ENCODE peak calls at places on chromosomes 13 and 19, in seven cellular contexts. One of them, this sample, is unnamed.

GRCh38 chr19:12859546-12859945 is 21.2 kb downstream of the MAST1 start:
- DNase-seq in GM23248: no peak
- DNase-seq in heart right ventricle: no peak
- DNase-seq in GM13977: no peak
- DNase-seq in GDM1: no peak
- DNase-seq in NCI-H510A treated with DMSO at 0.1 percent for 48 hours: no peak
- DNase-seq in non-pigmented ciliary epithelial cell: no peak
- DNase-seq in this sample: no peak

GRCh38 chr13:28136916-28137315 is 1.4 kb upstream of the PAN3 start:
- DNase-seq in NCI-H510A treated with DMSO at 0.1 percent for 48 hours: peak; percentile 5
- DNase-seq in GM13977: peak; percentile 49
- DNase-seq in heart right ventricle: no peak
- DNase-seq in GM23248: peak; percentile 9
- DNase-seq in non-pigmented ciliary epithelial cell: no peak
- DNase-seq in GDM1: no peak
- DNase-seq in this sample: no peak

GRCh38 chr19:49921871-49922755 is 6.9 kb upstream of the ATF5 start:
- DNase-seq in GM23248: peak; percentile 86
- DNase-seq in GDM1: no peak
- DNase-seq in GM13977: no peak
- DNase-seq in non-pigmented ciliary epithelial cell: peak; percentile 31
- DNase-seq in NCI-H510A treated with DMSO at 0.1 percent for 48 hours: no peak
- DNase-seq in heart right ventricle: no peak
- DNase-seq in this sample: no peak

GRCh38 chr13:84481958-84482357 is 599.7 kb upstream of the SLITRK1 start:
- DNase-seq in non-pigmented ciliary epithelial cell: peak; percentile 57
- DNase-seq in GM23248: peak; percentile 64
- DNase-seq in NCI-H510A treated with DMSO at 0.1 percent for 48 hours: no peak
- DNase-seq in GM13977: no peak
- DNase-seq in heart right ventricle: no peak
- DNase-seq in GDM1: no peak
- DNase-seq in this sample: no peak

GRCh38 chr13:108859202-108860012 is 230.0 kb downstream of the MYO16 start:
- DNase-seq in GDM1: no peak
- DNase-seq in heart right ventricle: no peak
- DNase-seq in GM13977: no peak
- DNase-seq in GM23248: peak; percentile 28
- DNase-seq in non-pigmented ciliary epithelial cell: peak; percentile 67
- DNase-seq in NCI-H510A treated with DMSO at 0.1 percent for 48 hours: no peak
- DNase-seq in this sample: peak; percentile 76

GRCh38 chr19:16614941-16615340 is 13.1 kb downstream of the MED26 start:
- DNase-seq in GM13977: no peak
- DNase-seq in non-pigmented ciliary epithelial cell: no peak
- DNase-seq in GM23248: no peak
- DNase-seq in GDM1: no peak
- DNase-seq in NCI-H510A treated with DMSO at 0.1 percent for 48 hours: no peak
- DNase-seq in heart right ventricle: no peak
- DNase-seq in this sample: peak; percentile 18

GRCh38 chr19:55115446-55116065 is 1.9 kb downstream of the PPP1R12C start:
- DNase-seq in NCI-H510A treated with DMSO at 0.1 percent for 48 hours: no peak
- DNase-seq in GM13977: no peak
- DNase-seq in heart right ventricle: peak; percentile 53
- DNase-seq in non-pigmented ciliary epithelial cell: no peak
- DNase-seq in GDM1: no peak
- DNase-seq in GM23248: peak; percentile 52
- DNase-seq in this sample: no peak

GRCh38 chr13:108777421-108778420 is 148.3 kb downstream of the MYO16 start:
- DNase-seq in NCI-H510A treated with DMSO at 0.1 percent for 48 hours: no peak
- DNase-seq in GM23248: no peak
- DNase-seq in GM13977: no peak
- DNase-seq in heart right ventricle: no peak
- DNase-seq in non-pigmented ciliary epithelial cell: peak; percentile 60
- DNase-seq in GDM1: no peak
- DNase-seq in this sample: no peak

GRCh38 chr19:3671680-3672574 is 28.3 kb downstream of the PIP5K1C start:
- DNase-seq in NCI-H510A treated with DMSO at 0.1 percent for 48 hours: no peak
- DNase-seq in non-pigmented ciliary epithelial cell: no peak
- DNase-seq in heart right ventricle: no peak
- DNase-seq in GM13977: peak; percentile 66
- DNase-seq in GM23248: no peak
- DNase-seq in GDM1: no peak
- DNase-seq in this sample: no peak

GRCh38 chr13:71306821-71307220 is 560.2 kb downstream of the DACH1 start:
- DNase-seq in GM13977: no peak
- DNase-seq in NCI-H510A treated with DMSO at 0.1 percent for 48 hours: no peak
- DNase-seq in GDM1: no peak
- DNase-seq in heart right ventricle: no peak
- DNase-seq in GM23248: no peak
- DNase-seq in non-pigmented ciliary epithelial cell: no peak
- DNase-seq in this sample: no peak

GRCh38 chr13:24328145-24328544 is 18.8 kb downstream of the C1QTNF9 start:
- DNase-seq in GM23248: no peak
- DNase-seq in heart right ventricle: no peak
- DNase-seq in NCI-H510A treated with DMSO at 0.1 percent for 48 hours: no peak
- DNase-seq in GDM1: no peak
- DNase-seq in non-pigmented ciliary epithelial cell: no peak
- DNase-seq in GM13977: no peak
- DNase-seq in this sample: no peak

GRCh38 chr19:13887039-13887438 is 10.1 kb downstream of the NANOS3 start:
- DNase-seq in non-pigmented ciliary epithelial cell: no peak
- DNase-seq in GDM1: no peak
- DNase-seq in NCI-H510A treated with DMSO at 0.1 percent for 48 hours: no peak
- DNase-seq in heart right ventricle: no peak
- DNase-seq in GM13977: no peak
- DNase-seq in GM23248: peak; percentile 43
- DNase-seq in this sample: no peak

GRCh38 chr19:39325778-39326680 is 5.4 kb upstream of the LRFN1 start:
- DNase-seq in NCI-H510A treated with DMSO at 0.1 percent for 48 hours: no peak
- DNase-seq in non-pigmented ciliary epithelial cell: no peak
- DNase-seq in GDM1: peak; percentile 11
- DNase-seq in GM13977: no peak
- DNase-seq in heart right ventricle: no peak
- DNase-seq in GM23248: peak; percentile 23
- DNase-seq in this sample: no peak

GRCh38 chr13:29621401-29621800 is 25.9 kb upstream of the SLC7A1 start:
- DNase-seq in non-pigmented ciliary epithelial cell: peak; percentile 20
- DNase-seq in heart right ventricle: no peak
- DNase-seq in GDM1: no peak
- DNase-seq in GM13977: no peak
- DNase-seq in NCI-H510A treated with DMSO at 0.1 percent for 48 hours: no peak
- DNase-seq in GM23248: peak; percentile 69
- DNase-seq in this sample: no peak

GRCh38 chr13:71218960-71219359 is 648.0 kb downstream of the DACH1 start:
- DNase-seq in GM13977: no peak
- DNase-seq in heart right ventricle: no peak
- DNase-seq in GDM1: no peak
- DNase-seq in NCI-H510A treated with DMSO at 0.1 percent for 48 hours: peak; percentile 17
- DNase-seq in non-pigmented ciliary epithelial cell: no peak
- DNase-seq in GM23248: no peak
- DNase-seq in this sample: no peak

GRCh38 chr19:40423938-40424337 is 1.9 kb downstream of the SERTAD1 start:
- DNase-seq in NCI-H510A treated with DMSO at 0.1 percent for 48 hours: no peak
- DNase-seq in non-pigmented ciliary epithelial cell: no peak
- DNase-seq in GDM1: no peak
- DNase-seq in heart right ventricle: no peak
- DNase-seq in GM13977: no peak
- DNase-seq in GM23248: no peak
- DNase-seq in this sample: no peak

GRCh38 chr19:38685666-38686529 is 38.4 kb downstream of the ACTN4 start:
- DNase-seq in GDM1: no peak
- DNase-seq in GM13977: peak; percentile 59
- DNase-seq in GM23248: peak; percentile 78
- DNase-seq in non-pigmented ciliary epithelial cell: no peak
- DNase-seq in heart right ventricle: no peak
- DNase-seq in NCI-H510A treated with DMSO at 0.1 percent for 48 hours: peak; percentile 52
- DNase-seq in this sample: no peak

GRCh38 chr19:17797397-17798201 is 2.7 kb downstream of the B3GNT3 start:
- DNase-seq in GDM1: no peak
- DNase-seq in heart right ventricle: no peak
- DNase-seq in GM13977: no peak
- DNase-seq in non-pigmented ciliary epithelial cell: no peak
- DNase-seq in NCI-H510A treated with DMSO at 0.1 percent for 48 hours: no peak
- DNase-seq in GM23248: peak; percentile 83
- DNase-seq in this sample: peak; percentile 12

GRCh38 chr13:23504188-23504587 is 66.0 kb upstream of the TNFRSF19 start:
- DNase-seq in GM13977: no peak
- DNase-seq in GDM1: no peak
- DNase-seq in GM23248: peak; percentile 78
- DNase-seq in NCI-H510A treated with DMSO at 0.1 percent for 48 hours: no peak
- DNase-seq in non-pigmented ciliary epithelial cell: no peak
- DNase-seq in heart right ventricle: no peak
- DNase-seq in this sample: no peak

GRCh38 chr13:20495087-20496023 is 30.3 kb downstream of the CRYL1 start:
- DNase-seq in non-pigmented ciliary epithelial cell: peak; percentile 22
- DNase-seq in GM23248: peak; percentile 69
- DNase-seq in heart right ventricle: peak; percentile 55
- DNase-seq in NCI-H510A treated with DMSO at 0.1 percent for 48 hours: peak; percentile 25
- DNase-seq in GDM1: peak; percentile 45
- DNase-seq in GM13977: peak; percentile 75
- DNase-seq in this sample: peak; percentile 65

GRCh38 chr19:41930926-41931592 is 2.8 kb upstream of the ERFL start:
- DNase-seq in GM23248: peak; percentile 53
- DNase-seq in non-pigmented ciliary epithelial cell: no peak
- DNase-seq in heart right ventricle: no peak
- DNase-seq in NCI-H510A treated with DMSO at 0.1 percent for 48 hours: no peak
- DNase-seq in GM13977: no peak
- DNase-seq in GDM1: no peak
- DNase-seq in this sample: no peak

GRCh38 chr19:54114340-54114826 is 1.1 kb downstream of the TFPT start:
- DNase-seq in GM23248: peak; percentile 75
- DNase-seq in GDM1: peak; percentile 47
- DNase-seq in heart right ventricle: peak; percentile 54
- DNase-seq in GM13977: peak; percentile 70
- DNase-seq in NCI-H510A treated with DMSO at 0.1 percent for 48 hours: no peak
- DNase-seq in non-pigmented ciliary epithelial cell: no peak
- DNase-seq in this sample: peak; percentile 67

GRCh38 chr19:17409990-17410389 is 4.6 kb upstream of the BST2 start:
- DNase-seq in non-pigmented ciliary epithelial cell: no peak
- DNase-seq in GM13977: no peak
- DNase-seq in heart right ventricle: no peak
- DNase-seq in NCI-H510A treated with DMSO at 0.1 percent for 48 hours: no peak
- DNase-seq in GDM1: no peak
- DNase-seq in GM23248: no peak
- DNase-seq in this sample: no peak

GRCh38 chr13:113562085-113562749 is 22.3 kb upstream of the TFDP1 start:
- DNase-seq in heart right ventricle: peak; percentile 64
- DNase-seq in GM13977: peak; percentile 81
- DNase-seq in NCI-H510A treated with DMSO at 0.1 percent for 48 hours: peak; percentile 38
- DNase-seq in GDM1: peak; percentile 69
- DNase-seq in GM23248: peak; percentile 80
- DNase-seq in non-pigmented ciliary epithelial cell: no peak
- DNase-seq in this sample: peak; percentile 68